ENCODE peak calls at places on chromosomes 11 and 22, in four cellular contexts. One of them, this sample, is unnamed.

GRCh38 chr22:46044718-46045458 is 67.9 kb upstream of the WNT7B start:
- DNase-seq in stimulated activated CD8-positive, alpha-beta memory T cell treated with anti-CD3 and anti-CD28 coated beads, Interleukin-4, amount 100 ng/mL, for 48 hours: peak
- DNase-seq in kidney epithelial cell: no peak
- DNase-seq in RPMI7951: peak
- DNase-seq in this sample: no peak

GRCh38 chr11:120710354-120711187 is 199.0 kb downstream of the GRIK4 start:
- DNase-seq in stimulated activated CD8-positive, alpha-beta memory T cell treated with anti-CD3 and anti-CD28 coated beads, Interleukin-4, amount 100 ng/mL, for 48 hours: no peak
- DNase-seq in kidney epithelial cell: peak
- DNase-seq in RPMI7951: peak
- DNase-seq in this sample: peak

GRCh38 chr11:47714554-47715081 is 551 bp downstream of the AGBL2 start:
- DNase-seq in kidney epithelial cell: no peak
- DNase-seq in RPMI7951: peak
- DNase-seq in stimulated activated CD8-positive, alpha-beta memory T cell treated with anti-CD3 and anti-CD28 coated beads, Interleukin-4, amount 100 ng/mL, for 48 hours: peak
- DNase-seq in this sample: no peak

GRCh38 chr11:2669926-2670469 is 29.8 kb downstream of the KCNQ1OT1 start:
- DNase-seq in RPMI7951: no peak
- DNase-seq in stimulated activated CD8-positive, alpha-beta memory T cell treated with anti-CD3 and anti-CD28 coated beads, Interleukin-4, amount 100 ng/mL, for 48 hours: peak
- DNase-seq in kidney epithelial cell: no peak
- DNase-seq in this sample: no peak

GRCh38 chr11:133906746-133907145 is 50.0 kb downstream of the IGSF9B start:
- DNase-seq in stimulated activated CD8-positive, alpha-beta memory T cell treated with anti-CD3 and anti-CD28 coated beads, Interleukin-4, amount 100 ng/mL, for 48 hours: no peak
- DNase-seq in kidney epithelial cell: no peak
- DNase-seq in RPMI7951: no peak
- DNase-seq in this sample: no peak

GRCh38 chr11:45885921-45886721 is 670 bp downstream of the MAPK8IP1 start:
- DNase-seq in RPMI7951: no peak
- DNase-seq in stimulated activated CD8-positive, alpha-beta memory T cell treated with anti-CD3 and anti-CD28 coated beads, Interleukin-4, amount 100 ng/mL, for 48 hours: no peak
- DNase-seq in kidney epithelial cell: no peak
- DNase-seq in this sample: no peak

GRCh38 chr22:17802411-17802810 is 28.1 kb upstream of the BID start:
- DNase-seq in RPMI7951: no peak
- DNase-seq in stimulated activated CD8-positive, alpha-beta memory T cell treated with anti-CD3 and anti-CD28 coated beads, Interleukin-4, amount 100 ng/mL, for 48 hours: no peak
- DNase-seq in kidney epithelial cell: no peak
- DNase-seq in this sample: no peak

GRCh38 chr11:68214173-68215086 is 1.3 kb upstream of the KMT5B start:
- DNase-seq in RPMI7951: no peak
- DNase-seq in stimulated activated CD8-positive, alpha-beta memory T cell treated with anti-CD3 and anti-CD28 coated beads, Interleukin-4, amount 100 ng/mL, for 48 hours: peak
- DNase-seq in kidney epithelial cell: no peak
- DNase-seq in this sample: no peak

GRCh38 chr22:41925783-41926460 is 684 bp downstream of the TNFRSF13C start:
- DNase-seq in stimulated activated CD8-positive, alpha-beta memory T cell treated with anti-CD3 and anti-CD28 coated beads, Interleukin-4, amount 100 ng/mL, for 48 hours: peak
- DNase-seq in kidney epithelial cell: no peak
- DNase-seq in RPMI7951: no peak
- DNase-seq in this sample: no peak

GRCh38 chr11:75781296-75781695 is 12.7 kb downstream of the DGAT2 start:
- DNase-seq in stimulated activated CD8-positive, alpha-beta memory T cell treated with anti-CD3 and anti-CD28 coated beads, Interleukin-4, amount 100 ng/mL, for 48 hours: no peak
- DNase-seq in RPMI7951: no peak
- DNase-seq in kidney epithelial cell: no peak
- DNase-seq in this sample: no peak

GRCh38 chr11:75627879-75628668 is 40.8 kb downstream of the MAP6 start:
- DNase-seq in stimulated activated CD8-positive, alpha-beta memory T cell treated with anti-CD3 and anti-CD28 coated beads, Interleukin-4, amount 100 ng/mL, for 48 hours: no peak
- DNase-seq in kidney epithelial cell: no peak
- DNase-seq in RPMI7951: peak
- DNase-seq in this sample: no peak